ENCODE peak calls at places on chromosomes 3 and 15, in five cellular contexts. M is NAMALWA, E is SK-MEL-5, X is T-helper 2 cell, K is EL. S is an unnamed sample.
A peak's percentile ranks its signal among the peaks of the same experiment; 100 is the strongest.

GRCh38 chr3:14784087-14784596 is 34.6 kb upstream of the FGD5 start:
- DNase-seq in M (no peak), E (no peak), X (no peak), K (no peak), S (no peak)

GRCh38 chr15:38690737-38691332 is 126.2 kb upstream of the RASGRP1 start:
- DNase-seq in M (peak; percentile 86), E (peak; percentile 85), X (peak; percentile 52), K (peak; percentile 71), S (peak; percentile 68)

GRCh38 chr3:11476814-11477213 is 166.9 kb downstream of the VGLL4 start:
- DNase-seq in M (no peak), E (peak; percentile 50), X (no peak), K (no peak), S (no peak)

GRCh38 chr3:136196401-136197158 is 445 bp upstream of the MSL2 start:
- DNase-seq in M (peak; percentile 100), E (peak; percentile 100), X (peak; percentile 92), K (peak; percentile 100), S (peak; percentile 97)

GRCh38 chr15:39426552-39427532 is 154.0 kb upstream of the THBS1 start:
- DNase-seq in M (peak; percentile 37), E (no peak), X (no peak), K (peak; percentile 49), S (peak; percentile 46)

GRCh38 chr3:14685204-14685603 is 10.3 kb downstream of the C3orf20 start:
- DNase-seq in M (no peak), E (no peak), X (no peak), K (no peak), S (no peak)

GRCh38 chr3:48119495-48120193 is 68.6 kb downstream of the CDC25A start:
- DNase-seq in M (no peak), E (no peak), X (no peak), K (peak; percentile 61), S (no peak)

GRCh38 chr3:107981471-107982111 is 109.2 kb downstream of the CD47 start:
- DNase-seq in M (no peak), E (no peak), X (no peak), K (no peak), S (no peak)

GRCh38 chr3:24185738-24186384 is 240.8 kb downstream of the NR1D2 start:
- DNase-seq in M (peak; percentile 72), E (peak; percentile 78), X (no peak), K (peak; percentile 74), S (no peak)

GRCh38 chr3:170056710-170057454 is 19.1 kb downstream of the GPR160 start:
- DNase-seq in M (peak; percentile 68), E (no peak), X (no peak), K (no peak), S (no peak)

GRCh38 chr3:12300137-12300536 is 11.3 kb downstream of the PPARG start:
- DNase-seq in M (no peak), E (no peak), X (no peak), K (no peak), S (no peak)

GRCh38 chr3:19898725-19899124 is 35.3 kb downstream of the EFHB start:
- DNase-seq in M (no peak), E (peak; percentile 55), X (no peak), K (peak; percentile 72), S (no peak)

GRCh38 chr3:46984591-46985459 is 5.4 kb downstream of the NBEAL2 start:
- DNase-seq in M (no peak), E (no peak), X (no peak), K (no peak), S (no peak)

GRCh38 chr3:50607271-50608091 is 4.1 kb downstream of the CISH start:
- DNase-seq in M (no peak), E (no peak), X (no peak), K (no peak), S (no peak)

GRCh38 chr15:48861813-48862431 is 16.0 kb upstream of the EID1 start:
- DNase-seq in M (peak; percentile 71), E (peak; percentile 77), X (no peak), K (peak; percentile 68), S (peak; percentile 6)